ENCODE peak calls at places on chromosomes 4 and X, in ten cellular contexts. T is Peyer's patch, Y is esophagus squamous epithelium, W is body of pancreas, M is A549, P is upper lobe of left lung, X is HCT116, O is esophagus muscularis mucosa, V is NB4, N is lower leg skin. I is an unnamed sample.
A peak's percentile ranks its signal among the peaks of the same experiment; 100 is the strongest.

GRCh38 chrX:134377537-134377936 is 82.4 kb upstream of the HPRT1 start:
- DNase-seq in V (peak; percentile 66), W (peak; percentile 21), T (no peak), P (no peak), N (no peak), O (no peak), M (no peak), X (no peak), Y (no peak), I (peak; percentile 59)

GRCh38 chr4:142314686-142315085 is 531.4 kb downstream of the INPP4B start:
- DNase-seq in W (peak; percentile 63), V (no peak), N (no peak), T (no peak), X (no peak), Y (no peak), P (peak; percentile 24), M (no peak), O (no peak), I (no peak)

GRCh38 chr4:140152015-140152703 is 1.8 kb downstream of the MAML3 start:
- DNase-seq in V (no peak), M (peak; percentile 61), O (peak; percentile 94), N (peak; percentile 93), X (peak; percentile 46), Y (no peak), P (peak; percentile 81), T (peak; percentile 90), W (peak; percentile 73), I (peak; percentile 82)

GRCh38 chrX:107146670-107147069 is 28.0 kb upstream of the RBM41 start:
- DNase-seq in M (no peak), X (no peak), O (no peak), W (no peak), Y (no peak), N (no peak), P (no peak), V (peak; percentile 12), T (no peak), I (peak; percentile 14)

GRCh38 chr4:152255437-152255836 is 280.5 kb downstream of the FBXW7 start:
- DNase-seq in N (no peak), M (no peak), Y (no peak), O (peak; percentile 50), P (peak; percentile 42), T (no peak), X (peak; percentile 48), W (no peak), V (peak; percentile 52), I (no peak)

GRCh38 chr4:101269682-101270081 is 77.6 kb downstream of the PPP3CA start:
- DNase-seq in O (no peak), P (no peak), M (no peak), T (no peak), V (no peak), N (no peak), Y (no peak), X (no peak), W (no peak), I (no peak)

GRCh38 chrX:69374569-69374968 is 129.6 kb upstream of the NALF2 start:
- DNase-seq in W (no peak), O (no peak), Y (no peak), T (no peak), V (no peak), N (no peak), M (no peak), X (no peak), P (no peak), I (no peak)

GRCh38 chr4:25590171-25590570 is 65.5 kb upstream of the SLC34A2 start:
- DNase-seq in T (no peak), W (no peak), V (no peak), X (no peak), M (no peak), P (no peak), Y (no peak), O (no peak), N (no peak), I (no peak)

GRCh38 chr4:53510981-53511380 is 80.3 kb downstream of the LNX1 start:
- DNase-seq in M (no peak), N (no peak), P (no peak), X (no peak), V (no peak), O (no peak), T (no peak), W (no peak), Y (no peak), I (no peak)

GRCh38 chr4:94550352-94550751 is 98.6 kb downstream of the PDLIM5 start:
- DNase-seq in X (no peak), V (no peak), P (no peak), O (no peak), Y (no peak), M (no peak), W (no peak), T (no peak), N (no peak), I (no peak)

GRCh38 chr4:23630110-23630509 is 259.7 kb downstream of the PPARGC1A start:
- DNase-seq in Y (no peak), X (no peak), N (no peak), P (no peak), O (no peak), T (no peak), M (no peak), W (no peak), V (no peak), I (no peak)

GRCh38 chr4:5051210-5051691 is at the start of gene STK32B:
- DNase-seq in T (peak; percentile 57), M (peak; percentile 64), Y (no peak), N (peak; percentile 92), V (peak; percentile 93), O (peak; percentile 92), X (no peak), P (peak; percentile 38), W (peak; percentile 34), I (peak; percentile 54)

GRCh38 chrX:145178268-145178667 is 69.0 kb upstream of the SPANXN1 start:
- DNase-seq in W (no peak), O (no peak), Y (no peak), T (no peak), P (no peak), M (peak; percentile 0), V (peak; percentile 0), N (no peak), X (no peak), I (no peak)

DNA sequence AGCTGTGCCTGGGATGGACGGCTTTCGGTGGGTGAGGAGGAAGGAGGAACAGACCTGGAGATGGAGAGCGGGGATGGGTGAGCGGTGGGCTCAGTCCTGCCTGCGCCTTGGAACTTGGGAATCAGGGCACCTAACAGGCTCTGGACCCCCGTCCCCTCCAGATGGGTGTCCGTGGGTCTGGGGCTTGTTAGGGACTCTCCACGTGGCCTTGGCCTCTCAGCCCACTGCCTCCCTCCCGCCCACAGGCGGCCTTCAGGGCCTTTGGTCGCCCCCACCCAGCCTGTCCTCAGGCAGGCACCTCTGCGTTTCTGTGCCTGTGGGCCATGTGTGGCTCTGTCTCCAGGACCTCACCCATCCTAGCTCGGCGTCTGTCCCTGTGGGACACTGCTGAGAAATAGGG is 29.0 kb downstream of the TRMT44 start:
- DNase-seq in Y (no peak), T (no peak), W (no peak), P (no peak), N (no peak), V (no peak), O (no peak), M (no peak), X (no peak), I (no peak)
- TF ChIP-seq POLR2A in Y (no peak), T (no peak), W (no peak), P (no peak), N (no peak), V (no peak), O (no peak), M (no peak), X (no peak), I (no peak)

GRCh38 chr4:58760100-58760499 is 1649.9 kb upstream of the IGFBP7 start:
- DNase-seq in V (no peak), O (no peak), T (no peak), X (no peak), P (no peak), N (no peak), Y (no peak), M (no peak), W (no peak), I (no peak)

GRCh38 chr4:58761563-58761962 is 1651.4 kb upstream of the IGFBP7 start:
- DNase-seq in P (no peak), W (no peak), X (no peak), V (no peak), T (no peak), M (no peak), N (no peak), Y (no peak), O (no peak), I (no peak)

GRCh38 chr4:58760737-58761136 is 1650.6 kb upstream of the IGFBP7 start:
- DNase-seq in W (no peak), X (no peak), O (no peak), T (no peak), Y (no peak), N (no peak), V (no peak), P (no peak), M (no peak), I (no peak)
- TF ChIP-seq CTCF in W (no peak), X (no peak), O (no peak), T (no peak), Y (no peak), N (no peak), V (no peak), P (no peak), M (no peak), I (no peak)

GRCh38 chrX:88424541-88424940 is 322.5 kb upstream of the CPXCR1 start:
- DNase-seq in P (no peak), M (no peak), V (no peak), T (no peak), Y (no peak), N (no peak), W (no peak), O (no peak), X (no peak), I (no peak)
- H3K4me3 ChIP-seq in P (no peak overlapping the region), M (no peak overlapping the region), V (no peak overlapping the region), T (no peak overlapping the region), Y (no peak overlapping the region), N (no peak overlapping the region), W (no peak overlapping the region), O (no peak overlapping the region), X (no peak overlapping the region), I (no peak overlapping the region)

GRCh38 chrX:24231780-24232179 is 82.1 kb downstream of the SUPT20HL2 start:
- DNase-seq in T (no peak), O (no peak), M (no peak), W (no peak), N (no peak), X (no peak), V (no peak), P (no peak), Y (no peak), I (no peak)

GRCh38 chrX:24231169-24231568 is 81.6 kb downstream of the ZFX start:
- DNase-seq in M (peak; percentile 44), N (no peak), Y (no peak), V (peak; percentile 64), O (no peak), P (no peak), T (no peak), X (peak; percentile 7), W (peak; percentile 26), I (peak; percentile 25)

GRCh38 chrX:24229967-24230366 is 80.4 kb downstream of the ZFX start:
- DNase-seq in T (no peak), X (no peak), N (no peak), V (no peak), W (peak; percentile 34), Y (no peak), P (no peak), M (no peak), O (no peak), I (peak; percentile 61)

GRCh38 chrX:24229400-24229879 is 79.9 kb downstream of the ZFX start:
- DNase-seq in O (no peak), Y (no peak), N (no peak), X (no peak), P (no peak), T (no peak), W (peak; percentile 27), M (no peak), V (no peak), I (no peak)

GRCh38 chrX:24235084-24235710 is 78.7 kb downstream of the SUPT20HL2 start:
- DNase-seq in V (no peak), W (no peak), Y (no peak), M (no peak), X (no peak), N (no peak), O (no peak), P (no peak), T (no peak), I (no peak)
- TF ChIP-seq POLR2A in V (no peak), W (no peak), Y (no peak), M (no peak), X (no peak), N (no peak), O (no peak), P (no peak), T (no peak), I (no peak)